ENCODE peak calls at places on chromosomes 3 and 15, in five cellular contexts. One of them, this sample, is unnamed.

GRCh38 chr3:36812240-36812639 is 47.9 kb upstream of the DCLK3 start:
- DNase-seq in PC-9: peak; percentile 15
- DNase-seq in mesendoderm: no peak
- DNase-seq in Peyer's patch: no peak
- DNase-seq in H9: no peak
- DNase-seq in this sample: no peak

GRCh38 chr3:146326875-146327543 is 76.1 kb upstream of the PLSCR4 start:
- DNase-seq in mesendoderm: peak; percentile 46
- DNase-seq in Peyer's patch: no peak
- DNase-seq in PC-9: no peak
- DNase-seq in H9: no peak
- DNase-seq in this sample: no peak

GRCh38 chr3:169264711-169265110 is 398.8 kb downstream of the MECOM start:
- DNase-seq in H9: no peak
- DNase-seq in Peyer's patch: no peak
- DNase-seq in mesendoderm: no peak
- DNase-seq in PC-9: no peak
- DNase-seq in this sample: no peak

GRCh38 chr3:192726386-192726785 is 955 bp downstream of the FGF12 start:
- DNase-seq in H9: no peak
- DNase-seq in Peyer's patch: no peak
- DNase-seq in mesendoderm: no peak
- DNase-seq in PC-9: no peak
- DNase-seq in this sample: no peak

GRCh38 chr3:185507883-185508282 is 9.0 kb upstream of the TMEM41A start:
- DNase-seq in Peyer's patch: no peak
- DNase-seq in H9: no peak
- DNase-seq in PC-9: no peak
- DNase-seq in mesendoderm: no peak
- DNase-seq in this sample: no peak

GRCh38 chr3:48129921-48130320 is 58.3 kb downstream of the CDC25A start:
- DNase-seq in PC-9: no peak
- DNase-seq in mesendoderm: no peak
- DNase-seq in Peyer's patch: no peak
- DNase-seq in H9: no peak
- DNase-seq in this sample: no peak

GRCh38 chr3:54122046-54122801 is at the start of gene CACNA2D3:
- DNase-seq in PC-9: no peak
- DNase-seq in Peyer's patch: no peak
- DNase-seq in mesendoderm: peak; percentile 28
- DNase-seq in H9: peak; percentile 54
- DNase-seq in this sample: no peak

GRCh38 chr3:46965151-46965550 is 11.4 kb downstream of the CCDC12 start:
- DNase-seq in PC-9: no peak
- DNase-seq in Peyer's patch: peak; percentile 70
- DNase-seq in mesendoderm: peak; percentile 52
- DNase-seq in H9: no peak
- DNase-seq in this sample: no peak

GRCh38 chr3:73603771-73604171 is 21.0 kb downstream of the PDZRN3 start:
- DNase-seq in H9: no peak
- DNase-seq in PC-9: no peak
- DNase-seq in mesendoderm: no peak
- DNase-seq in Peyer's patch: no peak
- DNase-seq in this sample: no peak

GRCh38 chr3:116153174-116153573 is 292.1 kb downstream of the LSAMP start:
- DNase-seq in Peyer's patch: no peak
- DNase-seq in mesendoderm: no peak
- DNase-seq in PC-9: no peak
- DNase-seq in H9: no peak
- DNase-seq in this sample: no peak

GRCh38 chr3:122563717-122564025 is 429 bp downstream of the PARP9 start:
- DNase-seq in Peyer's patch: peak; percentile 30
- DNase-seq in PC-9: no peak
- DNase-seq in mesendoderm: peak; percentile 21
- DNase-seq in H9: no peak
- DNase-seq in this sample: no peak

GRCh38 chr15:55799287-55800212 is 56.6 kb upstream of the PRTG start:
- DNase-seq in H9: peak; percentile 75
- DNase-seq in mesendoderm: peak; percentile 85
- DNase-seq in PC-9: peak; percentile 57
- DNase-seq in Peyer's patch: no peak
- DNase-seq in this sample: no peak

GRCh38 chr15:35697549-35698299 is 151.8 kb upstream of the DPH6 start:
- DNase-seq in H9: no peak
- DNase-seq in PC-9: peak; percentile 66
- DNase-seq in mesendoderm: peak; percentile 71
- DNase-seq in Peyer's patch: no peak
- DNase-seq in this sample: peak; percentile 83

GRCh38 chr15:45668386-45668785 is 33.6 kb downstream of the SQOR start:
- DNase-seq in Peyer's patch: no peak
- DNase-seq in mesendoderm: no peak
- DNase-seq in PC-9: no peak
- DNase-seq in H9: no peak
- DNase-seq in this sample: no peak

GRCh38 chr15:68389936-68390790 is 41.8 kb downstream of the ITGA11 start:
- DNase-seq in mesendoderm: peak; percentile 71
- DNase-seq in H9: peak; percentile 20
- DNase-seq in PC-9: peak; percentile 17
- DNase-seq in Peyer's patch: no peak
- DNase-seq in this sample: no peak

GRCh38 chr15:50881121-50882048 is 27.1 kb upstream of the AP4E1 start:
- DNase-seq in mesendoderm: peak; percentile 58
- DNase-seq in H9: no peak
- DNase-seq in PC-9: no peak
- DNase-seq in Peyer's patch: no peak
- DNase-seq in this sample: no peak

GRCh38 chr3:69926385-69926784 is 73.1 kb upstream of the SAMMSON start:
- DNase-seq in PC-9: no peak
- DNase-seq in mesendoderm: no peak
- DNase-seq in H9: no peak
- DNase-seq in Peyer's patch: no peak
- DNase-seq in this sample: no peak

GRCh38 chr3:165193392-165194268 is 2.6 kb downstream of the SLITRK3 start:
- DNase-seq in Peyer's patch: no peak
- DNase-seq in PC-9: no peak
- DNase-seq in H9: no peak
- DNase-seq in mesendoderm: peak; percentile 61
- DNase-seq in this sample: no peak

GRCh38 chr3:56835626-56836025 is 33.9 kb upstream of the ARHGEF3 start:
- DNase-seq in Peyer's patch: no peak
- DNase-seq in PC-9: no peak
- DNase-seq in mesendoderm: no peak
- DNase-seq in H9: no peak
- DNase-seq in this sample: no peak

GRCh38 chr3:180922242-180922641 is 9.8 kb downstream of the FXR1 start:
- DNase-seq in PC-9: no peak
- DNase-seq in H9: no peak
- DNase-seq in mesendoderm: no peak
- DNase-seq in Peyer's patch: no peak
- DNase-seq in this sample: no peak
- H3K4me1 ChIP-seq in PC-9: no peaks in the 10 kb centered on the region
- H3K4me1 ChIP-seq in H9: no peaks in the 10 kb centered on the region
- H3K4me1 ChIP-seq in mesendoderm: no peaks in the 10 kb centered on the region
- H3K4me1 ChIP-seq in Peyer's patch: no peaks in the 10 kb centered on the region
- H3K4me1 ChIP-seq in this sample: peaks cover 6% of the 10 kb centered on the region

DNA sequence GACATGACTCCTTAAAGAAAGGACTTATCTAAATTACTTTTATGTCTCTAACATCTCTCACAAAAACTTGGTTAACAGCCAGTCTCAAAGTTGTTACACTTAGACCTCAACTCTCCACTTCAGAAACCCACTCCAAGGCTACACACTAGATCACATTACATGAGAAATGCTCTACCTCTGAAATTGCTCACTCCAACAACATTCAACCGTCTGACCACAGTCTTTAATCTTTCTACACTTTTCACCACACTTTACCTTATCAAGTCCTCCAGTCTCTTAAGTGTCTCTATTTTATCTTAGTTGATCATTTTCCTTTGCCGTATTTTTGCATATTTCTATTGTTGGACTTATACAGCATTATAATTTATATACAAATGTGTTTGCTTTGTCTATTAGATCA is 5.8 kb downstream of the SLC12A6 start:
- DNase-seq in mesendoderm: no peak
- DNase-seq in H9: no peak
- DNase-seq in PC-9: no peak
- DNase-seq in Peyer's patch: no peak
- DNase-seq in this sample: no peak
- H3K27ac ChIP-seq in mesendoderm: no peak overlapping the region
- H3K27ac ChIP-seq in H9: no peak overlapping the region
- H3K27ac ChIP-seq in PC-9: no peak overlapping the region
- H3K27ac ChIP-seq in Peyer's patch: no peak overlapping the region
- H3K27ac ChIP-seq in this sample: no peak overlapping the region

GRCh38 chr15:41908681-41909461 is 15.0 kb upstream of the SPTBN5 start:
- DNase-seq in mesendoderm: no peak
- DNase-seq in Peyer's patch: no peak
- DNase-seq in H9: no peak
- DNase-seq in PC-9: no peak
- DNase-seq in this sample: no peak

GRCh38 chr15:41911691-41912345 is 18.0 kb upstream of the SPTBN5 start:
- DNase-seq in H9: no peak
- DNase-seq in mesendoderm: no peak
- DNase-seq in Peyer's patch: no peak
- DNase-seq in PC-9: no peak
- DNase-seq in this sample: no peak

GRCh38 chr15:41915203-41915994 is 21.5 kb upstream of the SPTBN5 start:
- DNase-seq in Peyer's patch: no peak
- DNase-seq in H9: no peak
- DNase-seq in mesendoderm: no peak
- DNase-seq in PC-9: no peak
- DNase-seq in this sample: no peak

GRCh38 chr15:41914406-41914805 is 20.6 kb upstream of the SPTBN5 start:
- DNase-seq in PC-9: no peak
- DNase-seq in Peyer's patch: no peak
- DNase-seq in mesendoderm: no peak
- DNase-seq in H9: no peak
- DNase-seq in this sample: no peak

DNA sequence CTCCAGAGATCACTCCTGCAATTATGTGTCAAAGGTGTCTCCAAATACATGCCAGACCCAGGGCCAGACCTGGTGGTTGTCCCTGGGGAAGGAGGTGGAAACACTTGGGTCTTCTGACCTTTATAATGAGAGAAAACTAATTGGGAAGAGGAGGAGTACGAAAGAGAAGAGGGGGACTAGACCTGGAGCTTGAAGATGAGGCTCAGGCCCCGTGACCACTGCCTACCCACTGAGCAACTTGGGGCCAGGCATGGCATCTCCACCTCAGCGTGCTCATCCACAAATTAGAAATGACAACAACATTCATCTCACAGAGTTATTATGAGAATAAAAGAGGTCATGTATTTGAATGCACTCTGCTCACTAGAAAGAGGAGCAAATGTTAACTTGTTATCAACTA is 19.4 kb upstream of the SPTBN5 start:
- DNase-seq in Peyer's patch: no peak
- DNase-seq in PC-9: no peak
- DNase-seq in H9: no peak
- DNase-seq in mesendoderm: no peak
- DNase-seq in this sample: no peak
- H3K4me1 ChIP-seq in Peyer's patch: no peaks in the 10 kb centered on the region
- H3K4me1 ChIP-seq in PC-9: peaks cover 10% of the 10 kb centered on the region
- H3K4me1 ChIP-seq in H9: no peaks in the 10 kb centered on the region
- H3K4me1 ChIP-seq in mesendoderm: no peaks in the 10 kb centered on the region
- H3K4me1 ChIP-seq in this sample: peaks cover 12% of the 10 kb centered on the region

GRCh38 chr15:77555232-77555631 is 77.5 kb downstream of the LINGO1 start:
- DNase-seq in H9: no peak
- DNase-seq in mesendoderm: no peak
- DNase-seq in PC-9: no peak
- DNase-seq in Peyer's patch: no peak
- DNase-seq in this sample: no peak
- H3K27ac ChIP-seq in H9: no peak overlapping the region
- H3K27ac ChIP-seq in mesendoderm: no peak overlapping the region
- H3K27ac ChIP-seq in PC-9: no peak overlapping the region
- H3K27ac ChIP-seq in Peyer's patch: no peak overlapping the region
- H3K27ac ChIP-seq in this sample: no peak overlapping the region

DNA sequence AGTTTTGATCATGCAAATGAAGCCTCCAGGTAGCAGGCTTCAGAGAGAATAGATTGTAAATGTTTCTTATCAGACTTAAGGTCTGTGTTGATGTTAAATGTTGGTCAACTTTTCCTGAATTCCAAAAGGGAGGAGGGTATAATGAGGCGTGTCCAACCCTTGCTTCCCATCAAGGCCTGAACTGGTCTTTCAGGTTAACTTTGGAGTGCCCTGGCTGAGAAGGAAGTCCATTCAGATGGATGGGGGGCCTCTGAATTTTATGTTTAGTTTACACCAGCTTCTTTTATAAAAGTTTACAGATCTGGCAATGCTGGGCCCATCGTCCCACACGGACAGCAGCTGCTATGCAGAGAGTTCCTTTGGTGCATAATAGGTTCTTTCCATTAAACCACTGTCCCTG is 8.9 kb downstream of the CCDC13 start:
- DNase-seq in PC-9: no peak
- DNase-seq in H9: no peak
- DNase-seq in Peyer's patch: no peak
- DNase-seq in mesendoderm: no peak
- DNase-seq in this sample: no peak
- H3K4me1 ChIP-seq in PC-9: peaks cover 7% of the 10 kb centered on the region
- H3K4me1 ChIP-seq in H9: no peaks in the 10 kb centered on the region
- H3K4me1 ChIP-seq in Peyer's patch: no peaks in the 10 kb centered on the region
- H3K4me1 ChIP-seq in mesendoderm: no peaks in the 10 kb centered on the region
- H3K4me1 ChIP-seq in this sample: no peaks in the 10 kb centered on the region

GRCh38 chr15:92669432-92669831 is 13.9 kb upstream of the FAM174B start:
- DNase-seq in PC-9: no peak
- DNase-seq in mesendoderm: no peak
- DNase-seq in H9: no peak
- DNase-seq in Peyer's patch: no peak
- DNase-seq in this sample: no peak
- H3K27ac ChIP-seq in PC-9: no peak overlapping the region
- H3K27ac ChIP-seq in mesendoderm: no peak overlapping the region
- H3K27ac ChIP-seq in H9: no peak overlapping the region
- H3K27ac ChIP-seq in Peyer's patch: no peak overlapping the region
- H3K27ac ChIP-seq in this sample: no peak overlapping the region

DNA sequence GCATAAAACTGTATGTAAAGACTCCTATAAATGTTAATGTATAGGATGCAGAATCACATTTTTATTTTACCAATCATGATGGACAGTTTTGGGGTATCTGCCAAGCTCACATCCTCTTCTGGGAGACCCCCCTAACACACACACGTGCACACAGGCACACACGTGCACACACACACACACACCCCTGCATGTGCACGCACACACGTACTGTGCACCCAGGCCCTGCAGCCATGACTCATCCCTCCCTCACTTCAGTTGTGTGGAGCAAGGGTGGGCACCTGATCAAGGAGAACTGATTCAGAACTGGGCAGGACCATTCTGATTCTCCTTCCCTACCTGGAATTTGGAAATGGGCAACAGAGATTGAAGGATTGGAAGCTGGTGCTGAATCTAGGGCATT is 16.0 kb upstream of the MINDY4B start:
- DNase-seq in Peyer's patch: no peak
- DNase-seq in H9: no peak
- DNase-seq in PC-9: no peak
- DNase-seq in mesendoderm: no peak
- DNase-seq in this sample: no peak
- H3K4me1 ChIP-seq in Peyer's patch: no peaks in the 10 kb centered on the region
- H3K4me1 ChIP-seq in H9: peaks cover 2% of the 10 kb centered on the region
- H3K4me1 ChIP-seq in PC-9: no peaks in the 10 kb centered on the region
- H3K4me1 ChIP-seq in mesendoderm: no peaks in the 10 kb centered on the region
- H3K4me1 ChIP-seq in this sample: no peaks in the 10 kb centered on the region

This sample was measured in SJSA1.